ENCODE peak calls at places on chromosomes 11 and 22, in eight cellular contexts. Y, J, L, A, B, C, O and S are unnamed samples.
A peak's percentile ranks its signal among the peaks of the same experiment; 100 is the strongest.

GRCh38 chr11:96036863-96037262 is 113.0 kb upstream of the MTMR2 start:
- DNase-seq in B (no peak), A (no peak), Y (no peak), O (no peak), C (no peak), L (no peak), J (no peak), S (no peak)

GRCh38 chr11:119196833-119197483 is 9.2 kb upstream of the CBL start:
- DNase-seq in B (peak; percentile 76), O (peak; percentile 77), Y (peak; percentile 76), L (peak; percentile 86), A (peak; percentile 85), C (peak; percentile 96), J (peak; percentile 76), S (no peak)

GRCh38 chr11:122807731-122808485 is 30.4 kb upstream of the CRTAM start:
- DNase-seq in O (no peak), C (no peak), Y (no peak), A (peak; percentile 49), B (no peak), L (peak; percentile 77), J (no peak), S (no peak)

GRCh38 chr11:111046291-111046690 is 199.2 kb upstream of the POU2AF2 start:
- DNase-seq in A (peak; percentile 12), C (no peak), J (no peak), B (no peak), L (no peak), O (no peak), Y (no peak), S (no peak)

GRCh38 chr11:117959438-117960149 is 26.6 kb upstream of the IL10RA start:
- DNase-seq in L (no peak), A (no peak), B (no peak), C (no peak), J (no peak), O (no peak), Y (no peak), S (no peak)

GRCh38 chr11:75013051-75013450 is 24.3 kb downstream of the NEU3 start:
- DNase-seq in L (no peak), B (no peak), J (no peak), C (no peak), Y (no peak), A (peak; percentile 45), O (no peak), S (no peak)

GRCh38 chr11:27705873-27706820 is 5.9 kb upstream of the BDNF start:
- DNase-seq in C (peak; percentile 79), B (no peak), O (no peak), L (peak; percentile 40), J (no peak), Y (peak; percentile 14), A (peak; percentile 64), S (no peak)

GRCh38 chr22:33455036-33455435 is 396.9 kb upstream of the SYN3 start:
- DNase-seq in B (no peak), Y (no peak), L (no peak), J (no peak), O (no peak), A (no peak), C (no peak), S (no peak)

GRCh38 chr11:78045851-78046485 is 17.7 kb upstream of the THRSP start:
- DNase-seq in B (peak; percentile 80), A (peak; percentile 59), Y (peak; percentile 74), L (peak; percentile 72), O (peak; percentile 91), J (peak; percentile 27), C (peak; percentile 74), S (no peak)

GRCh38 chr11:76752321-76753175 is 30.6 kb upstream of the TSKU start:
- DNase-seq in Y (no peak), A (peak; percentile 88), L (peak; percentile 93), B (no peak), J (no peak), C (no peak), O (peak; percentile 92), S (peak; percentile 84)

GRCh38 chr11:34654491-34655334 is 33.8 kb downstream of the EHF start:
- DNase-seq in O (no peak), B (no peak), Y (peak; percentile 36), C (peak; percentile 70), J (peak; percentile 81), A (peak; percentile 66), L (peak; percentile 90), S (no peak)

GRCh38 chr22:33723915-33724314 is 196.4 kb downstream of the LARGE1 start:
- DNase-seq in L (no peak), A (no peak), O (no peak), J (no peak), C (no peak), B (no peak), Y (no peak), S (no peak)

GRCh38 chr22:20537325-20537756 is 29.9 kb downstream of the MED15 start:
- DNase-seq in A (no peak), O (no peak), C (no peak), J (no peak), Y (no peak), L (no peak), B (no peak), S (no peak)

GRCh38 chr11:6655790-6656580 is at the start of gene DCHS1:
- DNase-seq in B (peak; percentile 30), A (no peak), J (no peak), Y (no peak), C (peak; percentile 75), O (peak; percentile 75), L (no peak), S (no peak)

GRCh38 chr22:42384506-42384905 is 47.7 kb downstream of the NFAM1 start:
- DNase-seq in O (no peak), J (no peak), Y (no peak), B (no peak), C (no peak), A (no peak), L (no peak), S (no peak)

GRCh38 chr11:83054904-83055380 is 16.8 kb downstream of the RAB30 start:
- DNase-seq in C (no peak), J (no peak), Y (no peak), O (no peak), B (no peak), L (no peak), A (no peak), S (no peak)

GRCh38 chr11:62922653-62923371 is 1.6 kb upstream of the CHRM1 start:
- DNase-seq in C (peak; percentile 72), A (no peak), Y (no peak), O (no peak), B (no peak), J (no peak), L (no peak), S (no peak)

GRCh38 chr11:100827934-100828661 is 141.0 kb downstream of the ARHGAP42 start:
- DNase-seq in B (no peak), L (peak; percentile 55), J (peak; percentile 48), A (peak; percentile 84), C (peak; percentile 68), Y (no peak), O (no peak), S (no peak)

GRCh38 chr22:41023299-41023623 is 69.1 kb upstream of the EP300 start:
- DNase-seq in B (no peak), L (no peak), J (no peak), C (no peak), A (no peak), O (no peak), Y (no peak), S (no peak)

GRCh38 chr22:43201486-43202219 is 14.7 kb upstream of the TTLL12 start:
- DNase-seq in C (no peak), O (no peak), A (no peak), J (no peak), L (no peak), B (no peak), Y (no peak), S (no peak)

GRCh38 chr11:19268901-19269300 is 28.2 kb upstream of the E2F8 start:
- DNase-seq in B (no peak), C (no peak), A (no peak), O (no peak), J (no peak), L (no peak), Y (no peak), S (no peak)

GRCh38 chr22:27309713-27310112 is 491.8 kb downstream of the MN1 start:
- DNase-seq in Y (no peak), C (no peak), O (no peak), A (no peak), B (no peak), L (no peak), J (no peak), S (no peak)

GRCh38 chr22:24812950-24813349 is 6.9 kb downstream of the SGSM1 start:
- DNase-seq in O (no peak), J (no peak), L (no peak), Y (no peak), B (no peak), C (no peak), A (no peak), S (no peak)

GRCh38 chr22:22825213-22825593 is 62.4 kb upstream of the IGLL5 start:
- DNase-seq in O (no peak), B (no peak), Y (no peak), L (no peak), C (no peak), J (no peak), A (no peak), S (no peak)

GRCh38 chr22:19761022-19761499 is 483 bp downstream of the TBX1 start:
- DNase-seq in L (no peak), O (no peak), C (peak; percentile 34), Y (no peak), J (no peak), A (no peak), B (no peak), S (no peak)

GRCh38 chr22:37636186-37636948 is 3.1 kb upstream of the SH3BP1 start:
- DNase-seq in O (no peak), Y (no peak), L (peak; percentile 93), A (peak; percentile 75), J (no peak), B (no peak), C (peak; percentile 47), S (no peak)

GRCh38 chr11:87878373-87878779 is 296.9 kb downstream of the RAB38 start:
- DNase-seq in Y (no peak), L (peak; percentile 67), O (no peak), C (peak; percentile 63), A (peak; percentile 57), J (peak; percentile 21), B (no peak), S (no peak)

GRCh38 chr11:2139691-2140337 is 625 bp upstream of the IGF2 start:
- DNase-seq in Y (no peak), A (no peak), B (no peak), O (no peak), L (no peak), C (peak; percentile 57), J (no peak), S (no peak)
- H3K4me3 ChIP-seq in Y (no peak overlapping the region), A (no peak overlapping the region), B (no peak overlapping the region), O (no peak overlapping the region), L (no peak overlapping the region), C (peak overlapping the region; percentile 49), J (no peak overlapping the region), S (no peak overlapping the region)

GRCh38 chr11:12800032-12800671 is 125.9 kb downstream of the TEAD1 start:
- DNase-seq in L (peak; percentile 40), O (no peak), J (peak; percentile 74), A (peak; percentile 81), Y (no peak), C (peak; percentile 46), B (no peak), S (no peak)
- H3K4me1 ChIP-seq in L (peaks cover 22% of the 10 kb centered on the region), O (peaks cover 69% of the 10 kb centered on the region), J (peaks cover 79% of the 10 kb centered on the region), A (peaks cover 34% of the 10 kb centered on the region), Y (peaks cover 54% of the 10 kb centered on the region), C (peaks cover 57% of the 10 kb centered on the region), B (no peaks in the 10 kb centered on the region), S (peaks cover 8% of the 10 kb centered on the region)

GRCh38 chr11:57598831-57599155 is 1.3 kb downstream of the SERPING1 start:
- DNase-seq in A (peak; percentile 53), C (no peak), Y (no peak), L (peak; percentile 51), J (no peak), B (no peak), O (no peak), S (no peak)
- H3K4me3 ChIP-seq in A (peak overlapping the region; percentile 57), C (peak overlapping the region; percentile 64), Y (no peak overlapping the region), L (peak overlapping the region; percentile 50), J (no peak overlapping the region), B (no peak overlapping the region), O (peak overlapping the region; percentile 48), S (peak overlapping the region; percentile 88)

GRCh38 chr22:30238661-30239420 is 7.7 kb downstream of the LIF start:
- DNase-seq in B (no peak), Y (no peak), O (peak; percentile 79), A (peak; percentile 87), J (no peak), C (peak; percentile 52), L (peak; percentile 78), S (no peak)
- H3K4me1 ChIP-seq in B (no peaks in the 10 kb centered on the region), Y (peaks cover 6% of the 10 kb centered on the region), O (peaks cover 15% of the 10 kb centered on the region), A (peaks cover 63% of the 10 kb centered on the region), J (peaks cover 100% of the 10 kb centered on the region), C (peaks cover 25% of the 10 kb centered on the region), L (peaks cover 46% of the 10 kb centered on the region), S (no peaks in the 10 kb centered on the region)